ENCODE peak calls at places on chromosomes 3 and 15, in ten cellular contexts. O is Right ventricle myocardium superior; I is NCI-H524 treated with DMSO at 0.1 percent for 48 hours; M is AML-193; V is HCT116; Z is thoracic aorta; P is NB4; G is hippocampal formation; S is stimulated activated CD4-positive, alpha-beta T cell treated with anti-CD3 and anti-CD28 coated beads, TNF-alpha, amount 100 ng/mL, for 4 hours; C is T-cell. X is an unnamed sample.

GRCh38 chr3:112074616-112075497 is 11.3 kb upstream of the C3orf52 start:
- DNase-seq in O (no peak), I (peak), M (no peak), V (peak), Z (no peak), P (no peak), G (no peak), S (no peak), C (peak), X (no peak)

GRCh38 chr3:50806806-50807205 is 132.1 kb downstream of the DOCK3 start:
- DNase-seq in O (no peak), I (no peak), M (no peak), V (no peak), Z (no peak), P (no peak), G (no peak), S (no peak), C (no peak), X (no peak)

GRCh38 chr3:52120576-52121458 is 33.4 kb downstream of the POC1A start:
- DNase-seq in O (peak), I (no peak), M (no peak), V (no peak), Z (no peak), P (peak), G (no peak), S (no peak), C (no peak), X (no peak)

GRCh38 chr15:101121511-101122090 is 130.2 kb downstream of the CHSY1 start:
- DNase-seq in O (peak), I (peak), M (peak), V (no peak), Z (peak), P (peak), G (peak), S (peak), C (peak), X (peak)

GRCh38 chr3:30664449-30664848 is 58.0 kb downstream of the TGFBR2 start:
- DNase-seq in O (no peak), I (no peak), M (no peak), V (no peak), Z (no peak), P (no peak), G (no peak), S (no peak), C (peak), X (peak)

GRCh38 chr3:134366221-134366927 is 7.9 kb downstream of the AMOTL2 start:
- DNase-seq in O (no peak), I (no peak), M (no peak), V (no peak), Z (no peak), P (no peak), G (no peak), S (no peak), C (no peak), X (no peak)

GRCh38 chr3:23594066-23594465 is 211.7 kb upstream of the UBE2E1 start:
- DNase-seq in O (no peak), I (no peak), M (no peak), V (no peak), Z (no peak), P (no peak), G (no peak), S (no peak), C (no peak), X (no peak)

GRCh38 chr3:35654471-35654870 is 15.1 kb downstream of the ARPP21 start:
- DNase-seq in O (no peak), I (no peak), M (no peak), V (no peak), Z (no peak), P (no peak), G (no peak), S (no peak), C (no peak), X (peak)

GRCh38 chr3:38739931-38740330 is 76.1 kb downstream of the SCN10A start:
- DNase-seq in O (no peak), I (no peak), M (no peak), V (no peak), Z (no peak), P (no peak), G (no peak), S (no peak), C (no peak), X (no peak)

GRCh38 chr3:8987673-8988655 is 24.7 kb upstream of the RAD18 start:
- DNase-seq in O (peak), I (peak), M (peak), V (peak), Z (no peak), P (peak), G (peak), S (no peak), C (peak), X (peak)

GRCh38 chr15:64571857-64572291 is 111.5 kb downstream of the ZNF609 start:
- DNase-seq in O (no peak), I (no peak), M (peak), V (no peak), Z (no peak), P (peak), G (no peak), S (no peak), C (no peak), X (no peak)

GRCh38 chr3:69865920-69866679 is 126.8 kb downstream of the MITF start:
- DNase-seq in O (peak), I (no peak), M (no peak), V (no peak), Z (no peak), P (no peak), G (no peak), S (no peak), C (no peak), X (peak)

GRCh38 chr15:93587046-93587445 is 498.0 kb upstream of the RGMA start:
- DNase-seq in O (no peak), I (no peak), M (no peak), V (no peak), Z (no peak), P (no peak), G (no peak), S (no peak), C (no peak), X (no peak)